ENCODE peak calls at places on chromosomes 3 and 15, in four cellular contexts. J is HepG2, X is WTC11, M is GM12878. B is an unnamed sample.

GRCh38 chr15:81419304-81419943 is 45.4 kb upstream of the TMC3 start:
- DNase-seq in J (no peak), X (no peak), M (no peak), B (no peak)

GRCh38 chr3:156449712-156450574 is 105.0 kb downstream of the SSR3 start:
- DNase-seq in J (peak; percentile 29), X (peak; percentile 18), M (no peak), B (peak; percentile 43)

GRCh38 chr3:140234256-140234655 is 299.3 kb downstream of the CLSTN2 start:
- DNase-seq in J (no peak), X (no peak), M (no peak), B (no peak)

GRCh38 chr15:45714501-45715488 is 80.0 kb downstream of the SQOR start:
- DNase-seq in J (peak; percentile 51), X (peak; percentile 81), M (no peak), B (peak; percentile 51)

GRCh38 chr3:119352863-119353527 is 58.8 kb downstream of the ARHGAP31 start:
- DNase-seq in J (peak; percentile 43), X (no peak), M (no peak), B (no peak)

GRCh38 chr15:49187537-49188245 is 17.6 kb downstream of the GALK2 start:
- DNase-seq in J (no peak), X (no peak), M (no peak), B (no peak)

GRCh38 chr15:29872716-29873115 is 50.4 kb upstream of the TJP1 start:
- DNase-seq in J (no peak), X (no peak), M (no peak), B (no peak)

GRCh38 chr3:182005683-182006082 is 294.0 kb downstream of the SOX2 start:
- DNase-seq in J (no peak), X (no peak), M (no peak), B (no peak)

GRCh38 chr3:13884851-13885703 is 5.2 kb upstream of the WNT7A start:
- DNase-seq in J (peak; percentile 36), X (peak; percentile 77), M (no peak), B (peak; percentile 82)

GRCh38 chr15:70390723-70391122 is 293.0 kb upstream of the TLE3 start:
- DNase-seq in J (no peak), X (no peak), M (no peak), B (no peak)

GRCh38 chr3:13548696-13549512 is at the start of gene FBLN2:
- DNase-seq in J (no peak), X (peak; percentile 66), M (no peak), B (peak; percentile 99)

GRCh38 chr3:27713066-27713400 is 9.1 kb downstream of the EOMES start:
- DNase-seq in J (no peak), X (no peak), M (no peak), B (no peak)

GRCh38 chr15:27201425-27201824 is 230.4 kb downstream of the GABRG3 start:
- DNase-seq in J (no peak), X (no peak), M (no peak), B (no peak)

GRCh38 chr3:8673083-8673737 is 28.6 kb upstream of the SSUH2 start:
- DNase-seq in J (no peak), X (no peak), M (no peak), B (no peak)

GRCh38 chr3:82939491-82940097 is 1178.1 kb upstream of the GBE1 start:
- DNase-seq in J (no peak), X (no peak), M (no peak), B (no peak)

GRCh38 chr3:19931767-19932188 is 2.2 kb downstream of the EFHB start:
- DNase-seq in J (no peak), X (no peak), M (no peak), B (peak; percentile 55)

DNA sequence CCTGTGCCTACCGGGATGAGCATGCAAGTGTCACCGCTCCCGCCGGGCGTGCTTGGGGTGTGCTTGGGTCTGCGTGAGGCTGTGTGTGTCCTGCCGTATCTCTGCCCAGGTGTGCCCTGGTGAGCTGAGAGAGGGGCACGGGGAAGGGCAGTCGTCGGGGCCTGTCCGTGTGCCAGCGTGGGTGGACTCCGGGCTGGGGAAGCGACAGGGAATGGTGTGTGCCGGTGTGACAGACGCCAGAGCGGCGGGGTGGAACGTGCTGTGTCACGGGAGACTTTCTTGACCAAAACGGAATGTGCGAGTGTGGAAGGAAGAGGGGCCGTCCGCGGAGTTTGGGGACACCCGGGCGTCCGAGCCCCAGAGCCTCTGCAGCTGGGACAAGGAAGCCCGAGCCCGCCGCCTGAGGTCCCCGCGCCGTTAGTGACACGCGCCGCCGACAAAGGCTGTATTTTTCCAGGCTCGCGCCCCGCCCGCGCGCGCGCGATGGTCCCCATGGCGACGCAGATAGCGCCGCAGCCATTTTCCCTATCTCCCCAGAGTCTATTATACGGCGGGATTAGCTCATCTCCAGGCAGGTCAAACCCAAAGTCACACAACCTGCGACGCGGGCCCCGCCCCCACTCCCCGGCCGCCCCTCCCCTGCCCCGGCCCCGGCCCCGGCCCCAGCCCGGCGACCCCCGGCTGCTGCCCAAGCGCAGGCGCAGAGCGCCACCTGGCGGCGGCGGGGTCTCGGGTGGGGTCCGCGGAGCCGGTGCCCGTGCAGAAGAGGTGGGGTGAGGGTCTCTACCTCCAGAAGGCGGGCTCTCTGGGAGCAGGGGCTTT is 4.5 kb upstream of the GATA2 start:
- DNase-seq in J (no peak), X (peak; percentile 93), M (no peak), B (peak; percentile 92)
- TF ChIP-seq ETV6 in J (no peak), X (no peak), M (no peak), B (no peak)

GRCh38 chr15:78750566-78750965 is 60.7 kb downstream of the ADAMTS7 start:
- DNase-seq in J (no peak), X (no peak), M (no peak), B (no peak)
- TF ChIP-seq ETV6 in J (no peak), X (no peak), M (no peak), B (no peak)

GRCh38 chr3:129855454-129856419 is 37.8 kb downstream of the TMCC1 start:
- DNase-seq in J (no peak), X (no peak), M (no peak), B (peak; percentile 17)

GRCh38 chr3:129854460-129854859 is 39.1 kb downstream of the TMCC1 start:
- DNase-seq in J (no peak), X (no peak), M (no peak), B (no peak)

GRCh38 chr3:129859272-129859671 is 34.2 kb downstream of the TMCC1 start:
- DNase-seq in J (no peak), X (no peak), M (no peak), B (no peak)

DNA sequence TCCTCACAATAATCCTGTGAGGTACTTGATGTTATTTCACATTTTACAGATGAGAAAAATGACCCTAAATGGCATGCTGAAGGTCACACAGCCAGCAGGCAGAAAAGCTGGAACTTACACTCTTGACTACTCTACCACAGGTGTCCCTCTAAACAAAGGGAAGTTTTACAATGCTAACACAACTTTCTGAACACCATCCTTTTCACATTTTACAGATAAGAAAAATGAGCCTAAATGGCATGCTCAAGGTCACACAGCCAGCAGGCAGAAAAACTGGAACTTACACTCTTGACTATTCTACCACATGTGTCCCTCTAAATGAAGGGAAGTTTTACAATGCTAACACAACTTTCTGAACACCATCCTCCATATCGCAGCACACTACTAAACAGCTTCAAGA is 35.6 kb downstream of the TMCC1 start:
- DNase-seq in J (peak; percentile 36), X (no peak), M (no peak), B (no peak)
- TF ChIP-seq ETV6 in J (no peak), X (no peak), M (no peak), B (no peak)

GRCh38 chr3:52193059-52193458 is 4.9 kb upstream of the ALAS1 start:
- DNase-seq in J (no peak), X (no peak), M (no peak), B (no peak)

GRCh38 chr3:52195297-52195597 is 2.7 kb upstream of the ALAS1 start:
- DNase-seq in J (no peak), X (no peak), M (no peak), B (no peak)

GRCh38 chr3:52195823-52196331 is 2.1 kb upstream of the ALAS1 start:
- DNase-seq in J (peak; percentile 61), X (no peak), M (no peak), B (no peak)

GRCh38 chr3:52196977-52197376 is 983 bp upstream of the ALAS1 start:
- DNase-seq in J (no peak), X (no peak), M (no peak), B (no peak)

GRCh38 chr3:52194541-52195296 is 3.2 kb upstream of the ALAS1 start:
- DNase-seq in J (no peak), X (no peak), M (no peak), B (no peak)
- TF ChIP-seq ETV6 in J (no peak), X (no peak), M (no peak), B (no peak)

DNA sequence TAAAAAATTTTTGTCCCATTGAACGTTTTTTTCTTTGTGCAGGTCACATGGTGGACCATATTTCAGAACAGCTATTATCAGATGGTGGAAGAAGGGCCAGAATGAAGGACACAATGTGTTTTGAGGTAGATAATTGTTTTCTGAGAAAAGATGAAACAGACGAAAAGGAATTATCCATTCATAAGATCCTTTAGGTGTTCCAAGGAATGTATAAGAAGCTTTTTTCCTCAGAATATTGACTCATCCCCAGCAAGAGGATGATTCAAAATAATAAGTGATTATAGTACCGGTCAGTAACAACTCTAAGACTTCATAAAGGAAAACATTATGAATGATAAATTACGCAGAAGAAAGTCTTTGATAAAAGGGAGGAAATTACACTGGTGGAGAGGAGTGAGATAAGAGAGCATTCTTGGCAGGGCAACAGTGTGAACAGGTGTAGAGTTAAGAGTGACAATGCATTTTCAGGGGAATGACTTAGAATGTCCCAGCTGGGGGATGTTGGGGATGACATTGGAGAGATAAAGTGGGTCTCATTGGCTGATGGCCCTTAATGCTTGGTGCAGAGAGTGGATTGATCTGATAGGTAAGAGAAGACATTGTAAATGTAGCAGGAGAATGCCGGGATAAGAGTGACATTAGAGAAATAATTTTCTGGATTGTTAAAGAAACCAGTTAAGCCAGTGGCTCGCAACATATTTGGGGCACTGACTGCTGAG is 27.0 kb upstream of the AQP9 start:
- DNase-seq in J (no peak), X (no peak), M (no peak), B (peak; percentile 86)
- TF ChIP-seq ETV6 in J (no peak), X (no peak), M (no peak), B (peak; percentile 14)

DNA sequence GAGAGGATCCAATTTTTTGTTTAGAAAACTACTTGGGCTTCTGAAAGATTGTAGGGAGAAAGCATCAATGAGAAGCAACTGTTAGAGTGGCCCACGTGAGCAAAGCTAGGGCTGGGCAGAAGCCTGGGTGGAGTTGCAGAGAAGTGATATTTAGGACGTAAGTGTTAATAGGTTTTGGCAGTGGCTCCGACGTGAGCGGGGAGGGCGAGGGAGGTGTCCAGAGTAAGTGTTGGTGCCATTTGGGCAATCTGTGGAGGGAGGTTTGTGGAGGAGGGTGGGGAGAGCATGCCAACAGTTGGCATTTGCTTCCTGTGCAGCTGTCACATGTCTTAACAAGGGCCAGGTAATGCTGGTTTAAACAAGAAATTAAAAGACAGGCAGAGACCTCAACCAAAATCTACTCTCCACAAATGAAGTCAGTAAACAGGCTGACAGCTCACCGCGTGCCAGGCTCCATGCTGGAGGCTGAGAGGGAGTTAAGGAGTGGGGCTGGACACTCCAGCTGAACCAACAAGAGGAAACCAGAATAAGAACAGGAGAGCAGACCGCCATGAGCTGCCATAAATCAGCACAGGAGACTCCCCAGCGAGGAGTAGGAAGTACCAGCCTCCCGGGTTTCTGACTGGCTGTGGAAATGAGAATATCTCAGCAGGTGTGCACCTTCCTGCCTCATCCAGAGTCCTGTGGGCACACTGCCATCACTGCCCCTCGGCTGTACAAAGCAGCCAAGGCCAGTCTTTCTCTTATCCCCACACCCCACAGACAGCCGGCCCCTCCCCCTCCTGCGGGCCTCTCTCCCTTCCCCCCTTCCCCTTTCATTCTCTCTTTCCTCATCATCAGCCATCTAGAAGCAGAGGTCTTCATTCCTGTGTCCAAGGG is 232.6 kb downstream of the ABHD5 start:
- DNase-seq in J (no peak), X (no peak), M (no peak), B (no peak)
- TF ChIP-seq ETV6 in J (no peak), X (no peak), M (no peak), B (no peak)

GRCh38 chr3:10614160-10614559 is 108.8 kb upstream of the ATP2B2 start:
- DNase-seq in J (no peak), X (no peak), M (no peak), B (no peak)

GRCh38 chr3:10609134-10609533 is 103.7 kb upstream of the ATP2B2 start:
- DNase-seq in J (no peak), X (no peak), M (no peak), B (no peak)
- TF ChIP-seq ETV6 in J (no peak), X (no peak), M (no peak), B (no peak)

B was measured in K562.